ENCODE peak calls at places on chromosomes 5 and 9, in nine cellular contexts. One of them, this sample, is unnamed.

GRCh38 chr9:6855860-6856259 is 98.1 kb downstream of the KDM4C start:
- DNase-seq in PC-3: peak; percentile 74
- DNase-seq in prostate gland: peak; percentile 19
- DNase-seq in ascending aorta: no peak
- DNase-seq in GM13977: no peak
- DNase-seq in A172: no peak
- DNase-seq in GM20000: no peak
- DNase-seq in activated CD4-positive, CD25-positive, alpha-beta regulatory T cell treated with anti-CD3 and anti-CD28 coated beads, Interleukin-2, amount 50 U/mL, for 16 hours: no peak
- DNase-seq in stimulated activated CD8-positive, alpha-beta memory T cell treated with anti-CD3 and anti-CD28 coated beads, Interleukin-15, amount 100 ng/mL, for 4 hours: no peak
- DNase-seq in this sample: no peak

GRCh38 chr5:611731-612486 is at the start of gene CEP72:
- DNase-seq in PC-3: peak; percentile 88
- DNase-seq in prostate gland: peak; percentile 87
- DNase-seq in ascending aorta: peak; percentile 91
- DNase-seq in GM13977: peak; percentile 99
- DNase-seq in A172: peak; percentile 60
- DNase-seq in GM20000: peak; percentile 100
- DNase-seq in activated CD4-positive, CD25-positive, alpha-beta regulatory T cell treated with anti-CD3 and anti-CD28 coated beads, Interleukin-2, amount 50 U/mL, for 16 hours: peak; percentile 87
- DNase-seq in stimulated activated CD8-positive, alpha-beta memory T cell treated with anti-CD3 and anti-CD28 coated beads, Interleukin-15, amount 100 ng/mL, for 4 hours: peak; percentile 86
- DNase-seq in this sample: peak; percentile 91

GRCh38 chr5:142253938-142254895 is 70.6 kb downstream of the SPRY4 start:
- DNase-seq in PC-3: no peak
- DNase-seq in prostate gland: no peak
- DNase-seq in ascending aorta: no peak
- DNase-seq in GM13977: no peak
- DNase-seq in A172: no peak
- DNase-seq in GM20000: no peak
- DNase-seq in activated CD4-positive, CD25-positive, alpha-beta regulatory T cell treated with anti-CD3 and anti-CD28 coated beads, Interleukin-2, amount 50 U/mL, for 16 hours: no peak
- DNase-seq in stimulated activated CD8-positive, alpha-beta memory T cell treated with anti-CD3 and anti-CD28 coated beads, Interleukin-15, amount 100 ng/mL, for 4 hours: no peak
- DNase-seq in this sample: no peak

GRCh38 chr5:180527659-180528058 is 33.5 kb downstream of the CNOT6 start:
- DNase-seq in PC-3: no peak
- DNase-seq in prostate gland: no peak
- DNase-seq in ascending aorta: no peak
- DNase-seq in GM13977: no peak
- DNase-seq in A172: no peak
- DNase-seq in GM20000: no peak
- DNase-seq in activated CD4-positive, CD25-positive, alpha-beta regulatory T cell treated with anti-CD3 and anti-CD28 coated beads, Interleukin-2, amount 50 U/mL, for 16 hours: no peak
- DNase-seq in stimulated activated CD8-positive, alpha-beta memory T cell treated with anti-CD3 and anti-CD28 coated beads, Interleukin-15, amount 100 ng/mL, for 4 hours: no peak
- DNase-seq in this sample: no peak

GRCh38 chr9:116383956-116384355 is 230.4 kb downstream of the PAPPA start:
- DNase-seq in PC-3: no peak
- DNase-seq in prostate gland: no peak
- DNase-seq in ascending aorta: no peak
- DNase-seq in GM13977: no peak
- DNase-seq in A172: no peak
- DNase-seq in GM20000: no peak
- DNase-seq in activated CD4-positive, CD25-positive, alpha-beta regulatory T cell treated with anti-CD3 and anti-CD28 coated beads, Interleukin-2, amount 50 U/mL, for 16 hours: no peak
- DNase-seq in stimulated activated CD8-positive, alpha-beta memory T cell treated with anti-CD3 and anti-CD28 coated beads, Interleukin-15, amount 100 ng/mL, for 4 hours: no peak
- DNase-seq in this sample: no peak

GRCh38 chr5:1668141-1668721 is 131.4 kb downstream of the MRPL36 start:
- DNase-seq in PC-3: no peak
- DNase-seq in prostate gland: no peak
- DNase-seq in ascending aorta: no peak
- DNase-seq in GM13977: no peak
- DNase-seq in A172: no peak
- DNase-seq in GM20000: peak; percentile 31
- DNase-seq in activated CD4-positive, CD25-positive, alpha-beta regulatory T cell treated with anti-CD3 and anti-CD28 coated beads, Interleukin-2, amount 50 U/mL, for 16 hours: no peak
- DNase-seq in stimulated activated CD8-positive, alpha-beta memory T cell treated with anti-CD3 and anti-CD28 coated beads, Interleukin-15, amount 100 ng/mL, for 4 hours: peak; percentile 27
- DNase-seq in this sample: no peak

GRCh38 chr9:131651599-131651998 is 88.3 kb downstream of the RAPGEF1 start:
- DNase-seq in PC-3: peak; percentile 46
- DNase-seq in prostate gland: no peak
- DNase-seq in ascending aorta: no peak
- DNase-seq in GM13977: no peak
- DNase-seq in A172: no peak
- DNase-seq in GM20000: no peak
- DNase-seq in activated CD4-positive, CD25-positive, alpha-beta regulatory T cell treated with anti-CD3 and anti-CD28 coated beads, Interleukin-2, amount 50 U/mL, for 16 hours: no peak
- DNase-seq in stimulated activated CD8-positive, alpha-beta memory T cell treated with anti-CD3 and anti-CD28 coated beads, Interleukin-15, amount 100 ng/mL, for 4 hours: no peak
- DNase-seq in this sample: no peak

GRCh38 chr5:1500411-1501091 is 23.2 kb downstream of the LPCAT1 start:
- DNase-seq in PC-3: no peak
- DNase-seq in prostate gland: peak; percentile 45
- DNase-seq in ascending aorta: no peak
- DNase-seq in GM13977: no peak
- DNase-seq in A172: no peak
- DNase-seq in GM20000: no peak
- DNase-seq in activated CD4-positive, CD25-positive, alpha-beta regulatory T cell treated with anti-CD3 and anti-CD28 coated beads, Interleukin-2, amount 50 U/mL, for 16 hours: no peak
- DNase-seq in stimulated activated CD8-positive, alpha-beta memory T cell treated with anti-CD3 and anti-CD28 coated beads, Interleukin-15, amount 100 ng/mL, for 4 hours: no peak
- DNase-seq in this sample: no peak

GRCh38 chr9:93941493-93941892 is 13.7 kb downstream of the BARX1 start:
- DNase-seq in PC-3: no peak
- DNase-seq in prostate gland: no peak
- DNase-seq in ascending aorta: no peak
- DNase-seq in GM13977: no peak
- DNase-seq in A172: no peak
- DNase-seq in GM20000: no peak
- DNase-seq in activated CD4-positive, CD25-positive, alpha-beta regulatory T cell treated with anti-CD3 and anti-CD28 coated beads, Interleukin-2, amount 50 U/mL, for 16 hours: no peak
- DNase-seq in stimulated activated CD8-positive, alpha-beta memory T cell treated with anti-CD3 and anti-CD28 coated beads, Interleukin-15, amount 100 ng/mL, for 4 hours: no peak
- DNase-seq in this sample: no peak

GRCh38 chr5:100623719-100624118 is 88.5 kb downstream of the FAM174A start:
- DNase-seq in PC-3: peak; percentile 59
- DNase-seq in prostate gland: no peak
- DNase-seq in ascending aorta: no peak
- DNase-seq in GM13977: peak; percentile 19
- DNase-seq in A172: peak; percentile 48
- DNase-seq in GM20000: peak; percentile 21
- DNase-seq in activated CD4-positive, CD25-positive, alpha-beta regulatory T cell treated with anti-CD3 and anti-CD28 coated beads, Interleukin-2, amount 50 U/mL, for 16 hours: no peak
- DNase-seq in stimulated activated CD8-positive, alpha-beta memory T cell treated with anti-CD3 and anti-CD28 coated beads, Interleukin-15, amount 100 ng/mL, for 4 hours: no peak
- DNase-seq in this sample: peak; percentile 33

GRCh38 chr9:116663588-116663987 is 23.5 kb upstream of the TRIM32 start:
- DNase-seq in PC-3: no peak
- DNase-seq in prostate gland: no peak
- DNase-seq in ascending aorta: no peak
- DNase-seq in GM13977: no peak
- DNase-seq in A172: no peak
- DNase-seq in GM20000: no peak
- DNase-seq in activated CD4-positive, CD25-positive, alpha-beta regulatory T cell treated with anti-CD3 and anti-CD28 coated beads, Interleukin-2, amount 50 U/mL, for 16 hours: no peak
- DNase-seq in stimulated activated CD8-positive, alpha-beta memory T cell treated with anti-CD3 and anti-CD28 coated beads, Interleukin-15, amount 100 ng/mL, for 4 hours: no peak
- DNase-seq in this sample: no peak

GRCh38 chr5:139702548-139702947 is 54.4 kb downstream of the CXXC5 start:
- DNase-seq in PC-3: no peak
- DNase-seq in prostate gland: no peak
- DNase-seq in ascending aorta: no peak
- DNase-seq in GM13977: no peak
- DNase-seq in A172: no peak
- DNase-seq in GM20000: no peak
- DNase-seq in activated CD4-positive, CD25-positive, alpha-beta regulatory T cell treated with anti-CD3 and anti-CD28 coated beads, Interleukin-2, amount 50 U/mL, for 16 hours: no peak
- DNase-seq in stimulated activated CD8-positive, alpha-beta memory T cell treated with anti-CD3 and anti-CD28 coated beads, Interleukin-15, amount 100 ng/mL, for 4 hours: no peak
- DNase-seq in this sample: no peak

GRCh38 chr9:79912641-79913040 is 340.9 kb downstream of the TLE4 start:
- DNase-seq in PC-3: no peak
- DNase-seq in prostate gland: no peak
- DNase-seq in ascending aorta: no peak
- DNase-seq in GM13977: no peak
- DNase-seq in A172: no peak
- DNase-seq in GM20000: no peak
- DNase-seq in activated CD4-positive, CD25-positive, alpha-beta regulatory T cell treated with anti-CD3 and anti-CD28 coated beads, Interleukin-2, amount 50 U/mL, for 16 hours: no peak
- DNase-seq in stimulated activated CD8-positive, alpha-beta memory T cell treated with anti-CD3 and anti-CD28 coated beads, Interleukin-15, amount 100 ng/mL, for 4 hours: no peak
- DNase-seq in this sample: no peak